ENCODE peak calls at places on chromosomes 7 and 10, in seven cellular contexts. One of them, this sample, is unnamed.

GRCh38 chr10:101217450-101218281 is 11.6 kb downstream of the LBX1 start:
- DNase-seq in K562: peak; percentile 60
- DNase-seq in SK-N-SH: peak; percentile 88
- DNase-seq in GM12892: no peak
- DNase-seq in H1: no peak
- DNase-seq in HepG2: peak; percentile 35
- DNase-seq in GM12878: no peak
- DNase-seq in this sample: no peak

GRCh38 chr7:41702635-41703371 is at the start of gene INHBA:
- DNase-seq in K562: no peak
- DNase-seq in SK-N-SH: peak; percentile 21
- DNase-seq in GM12892: no peak
- DNase-seq in H1: no peak
- DNase-seq in HepG2: no peak
- DNase-seq in GM12878: no peak
- DNase-seq in this sample: no peak

GRCh38 chr7:108010377-108010776 is 7.4 kb upstream of the LAMB1 start:
- DNase-seq in K562: no peak
- DNase-seq in SK-N-SH: no peak
- DNase-seq in GM12892: no peak
- DNase-seq in H1: no peak
- DNase-seq in HepG2: peak; percentile 74
- DNase-seq in GM12878: no peak
- DNase-seq in this sample: no peak

GRCh38 chr10:5198386-5198785 is 1.7 kb downstream of the AKR1C4 start:
- DNase-seq in K562: no peak
- DNase-seq in SK-N-SH: no peak
- DNase-seq in GM12892: no peak
- DNase-seq in H1: no peak
- DNase-seq in HepG2: no peak
- DNase-seq in GM12878: no peak
- DNase-seq in this sample: no peak

GRCh38 chr7:115005241-115005640 is 83.3 kb downstream of the MDFIC start:
- DNase-seq in K562: no peak
- DNase-seq in SK-N-SH: no peak
- DNase-seq in GM12892: no peak
- DNase-seq in H1: no peak
- DNase-seq in HepG2: no peak
- DNase-seq in GM12878: no peak
- DNase-seq in this sample: no peak

GRCh38 chr10:28612877-28613276 is 64.4 kb upstream of the BAMBI start:
- DNase-seq in K562: no peak
- DNase-seq in SK-N-SH: no peak
- DNase-seq in GM12892: no peak
- DNase-seq in H1: no peak
- DNase-seq in HepG2: no peak
- DNase-seq in GM12878: no peak
- DNase-seq in this sample: no peak

GRCh38 chr10:112115781-112116385 is 67.7 kb downstream of the GPAM start:
- DNase-seq in K562: peak; percentile 47
- DNase-seq in SK-N-SH: peak; percentile 67
- DNase-seq in GM12892: peak; percentile 36
- DNase-seq in H1: peak; percentile 19
- DNase-seq in HepG2: peak; percentile 55
- DNase-seq in GM12878: no peak
- DNase-seq in this sample: peak; percentile 35

GRCh38 chr10:44934416-44935200 is 23.5 kb downstream of the TMEM72 start:
- DNase-seq in K562: no peak
- DNase-seq in SK-N-SH: no peak
- DNase-seq in GM12892: no peak
- DNase-seq in H1: no peak
- DNase-seq in HepG2: no peak
- DNase-seq in GM12878: no peak
- DNase-seq in this sample: no peak

GRCh38 chr10:38157270-38157685 is 63.1 kb downstream of the ZNF37A start:
- DNase-seq in K562: no peak
- DNase-seq in SK-N-SH: no peak
- DNase-seq in GM12892: no peak
- DNase-seq in H1: no peak
- DNase-seq in HepG2: no peak
- DNase-seq in GM12878: no peak
- DNase-seq in this sample: no peak

GRCh38 chr10:101230185-101230917 is 1.1 kb upstream of the LBX1 start:
- DNase-seq in K562: no peak
- DNase-seq in SK-N-SH: peak; percentile 88
- DNase-seq in GM12892: no peak
- DNase-seq in H1: no peak
- DNase-seq in HepG2: no peak
- DNase-seq in GM12878: no peak
- DNase-seq in this sample: no peak

GRCh38 chr7:154874409-154875113 is 128.4 kb downstream of the PAXIP1 start:
- DNase-seq in K562: no peak
- DNase-seq in SK-N-SH: no peak
- DNase-seq in GM12892: no peak
- DNase-seq in H1: no peak
- DNase-seq in HepG2: no peak
- DNase-seq in GM12878: no peak
- DNase-seq in this sample: no peak

GRCh38 chr10:43201545-43202131 is 63.4 kb downstream of the CSGALNACT2 start:
- DNase-seq in K562: no peak
- DNase-seq in SK-N-SH: peak; percentile 16
- DNase-seq in GM12892: peak; percentile 25
- DNase-seq in H1: no peak
- DNase-seq in HepG2: no peak
- DNase-seq in GM12878: no peak
- DNase-seq in this sample: peak; percentile 8

GRCh38 chr7:29955799-29956476 is 33.7 kb downstream of the SCRN1 start:
- DNase-seq in K562: no peak
- DNase-seq in SK-N-SH: no peak
- DNase-seq in GM12892: peak; percentile 21
- DNase-seq in H1: no peak
- DNase-seq in HepG2: no peak
- DNase-seq in GM12878: no peak
- DNase-seq in this sample: peak; percentile 28

GRCh38 chr7:5755704-5756131 is 25.7 kb downstream of the RNF216 start:
- DNase-seq in K562: peak; percentile 78
- DNase-seq in SK-N-SH: no peak
- DNase-seq in GM12892: no peak
- DNase-seq in H1: no peak
- DNase-seq in HepG2: no peak
- DNase-seq in GM12878: no peak
- DNase-seq in this sample: no peak

GRCh38 chr10:121823993-121824463 is 103.8 kb downstream of the ATE1 start:
- DNase-seq in K562: peak; percentile 27
- DNase-seq in SK-N-SH: peak; percentile 47
- DNase-seq in GM12892: no peak
- DNase-seq in H1: no peak
- DNase-seq in HepG2: peak; percentile 44
- DNase-seq in GM12878: no peak
- DNase-seq in this sample: peak; percentile 14

GRCh38 chr7:137943132-137943551 is 58.7 kb downstream of the CREB3L2 start:
- DNase-seq in K562: peak; percentile 82
- DNase-seq in SK-N-SH: no peak
- DNase-seq in GM12892: no peak
- DNase-seq in H1: no peak
- DNase-seq in HepG2: peak; percentile 38
- DNase-seq in GM12878: no peak
- DNase-seq in this sample: no peak

GRCh38 chr7:158125091-158125490 is 462.5 kb downstream of the PTPRN2 start:
- DNase-seq in K562: no peak
- DNase-seq in SK-N-SH: no peak
- DNase-seq in GM12892: no peak
- DNase-seq in H1: no peak
- DNase-seq in HepG2: no peak
- DNase-seq in GM12878: no peak
- DNase-seq in this sample: no peak

GRCh38 chr7:115226410-115226809 is 304.5 kb downstream of the MDFIC start:
- DNase-seq in K562: no peak
- DNase-seq in SK-N-SH: no peak
- DNase-seq in GM12892: no peak
- DNase-seq in H1: peak; percentile 77
- DNase-seq in HepG2: no peak
- DNase-seq in GM12878: no peak
- DNase-seq in this sample: no peak

GRCh38 chr10:42419789-42420188 is 218.6 kb downstream of the ZNF33B start:
- DNase-seq in K562: no peak
- DNase-seq in SK-N-SH: no peak
- DNase-seq in GM12892: no peak
- DNase-seq in H1: no peak
- DNase-seq in HepG2: no peak
- DNase-seq in GM12878: no peak
- DNase-seq in this sample: no peak

GRCh38 chr10:75029420-75029819 is 82.0 kb upstream of the SAMD8 start:
- DNase-seq in K562: no peak
- DNase-seq in SK-N-SH: no peak
- DNase-seq in GM12892: no peak
- DNase-seq in H1: no peak
- DNase-seq in HepG2: no peak
- DNase-seq in GM12878: no peak
- DNase-seq in this sample: no peak

GRCh38 chr10:58348571-58349033 is 13.8 kb downstream of the UBE2D1 start:
- DNase-seq in K562: no peak
- DNase-seq in SK-N-SH: no peak
- DNase-seq in GM12892: no peak
- DNase-seq in H1: no peak
- DNase-seq in HepG2: peak; percentile 26
- DNase-seq in GM12878: no peak
- DNase-seq in this sample: no peak

GRCh38 chr10:52740913-52741675 is 31.5 kb downstream of the MBL2 start:
- DNase-seq in K562: peak; percentile 50
- DNase-seq in SK-N-SH: peak; percentile 44
- DNase-seq in GM12892: no peak
- DNase-seq in H1: peak; percentile 31
- DNase-seq in HepG2: peak; percentile 66
- DNase-seq in GM12878: no peak
- DNase-seq in this sample: no peak

GRCh38 chr10:9342865-9343450 is 1288.5 kb downstream of the GATA3 start:
- DNase-seq in K562: peak; percentile 28
- DNase-seq in SK-N-SH: peak; percentile 31
- DNase-seq in GM12892: no peak
- DNase-seq in H1: no peak
- DNase-seq in HepG2: peak; percentile 33
- DNase-seq in GM12878: no peak
- DNase-seq in this sample: no peak

GRCh38 chr7:85287126-85287825 is 100.4 kb upstream of the SEMA3D start:
- DNase-seq in K562: no peak
- DNase-seq in SK-N-SH: no peak
- DNase-seq in GM12892: no peak
- DNase-seq in H1: no peak
- DNase-seq in HepG2: no peak
- DNase-seq in GM12878: no peak
- DNase-seq in this sample: no peak

GRCh38 chr10:92541583-92541982 is 32.3 kb downstream of the IDE start:
- DNase-seq in K562: no peak
- DNase-seq in SK-N-SH: no peak
- DNase-seq in GM12892: no peak
- DNase-seq in H1: no peak
- DNase-seq in HepG2: no peak
- DNase-seq in GM12878: no peak
- DNase-seq in this sample: no peak
- TF ChIP-seq TAF1 in K562: no peak
- TF ChIP-seq TAF1 in SK-N-SH: no peak
- TF ChIP-seq TAF1 in GM12892: no peak
- TF ChIP-seq TAF1 in H1: no peak
- TF ChIP-seq TAF1 in HepG2: no peak
- TF ChIP-seq TAF1 in GM12878: no peak
- TF ChIP-seq TAF1 in this sample: no peak

DNA sequence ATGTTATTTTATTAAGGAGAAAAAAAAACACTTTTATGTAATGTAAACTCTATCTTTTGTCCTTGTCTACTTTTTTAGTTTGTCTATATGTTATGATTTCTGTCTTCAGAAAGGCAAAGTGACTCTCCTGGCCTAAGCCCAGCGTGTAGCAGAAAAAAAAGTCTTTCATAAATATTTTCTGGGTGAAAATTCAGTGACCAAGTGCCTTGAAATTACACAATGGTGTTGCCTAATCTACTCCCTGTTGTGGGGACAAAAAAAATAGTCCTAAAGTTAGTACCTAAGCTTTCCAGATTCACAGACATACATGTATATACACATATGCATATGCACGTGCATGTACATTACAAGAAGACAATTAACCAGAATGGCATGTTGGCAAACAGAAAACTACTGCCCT is 1257.8 kb upstream of the SORCS1 start:
- DNase-seq in K562: no peak
- DNase-seq in SK-N-SH: no peak
- DNase-seq in GM12892: no peak
- DNase-seq in H1: no peak
- DNase-seq in HepG2: no peak
- DNase-seq in GM12878: no peak
- DNase-seq in this sample: no peak
- TF ChIP-seq TAF1 in K562: no peak
- TF ChIP-seq TAF1 in SK-N-SH: no peak
- TF ChIP-seq TAF1 in GM12892: no peak
- TF ChIP-seq TAF1 in H1: no peak
- TF ChIP-seq TAF1 in HepG2: no peak
- TF ChIP-seq TAF1 in GM12878: no peak
- TF ChIP-seq TAF1 in this sample: no peak

GRCh38 chr7:64870656-64871055 is 32.4 kb upstream of the ZNF273 start:
- DNase-seq in K562: no peak
- DNase-seq in SK-N-SH: peak; percentile 20
- DNase-seq in GM12892: no peak
- DNase-seq in H1: no peak
- DNase-seq in HepG2: no peak
- DNase-seq in GM12878: no peak
- DNase-seq in this sample: no peak
- TF ChIP-seq TAF1 in K562: no peak
- TF ChIP-seq TAF1 in SK-N-SH: no peak
- TF ChIP-seq TAF1 in GM12892: no peak
- TF ChIP-seq TAF1 in H1: no peak
- TF ChIP-seq TAF1 in HepG2: no peak
- TF ChIP-seq TAF1 in GM12878: no peak
- TF ChIP-seq TAF1 in this sample: no peak

GRCh38 chr7:131924857-131925256 is 368.4 kb upstream of the PODXL start:
- DNase-seq in K562: no peak
- DNase-seq in SK-N-SH: no peak
- DNase-seq in GM12892: no peak
- DNase-seq in H1: no peak
- DNase-seq in HepG2: no peak
- DNase-seq in GM12878: no peak
- DNase-seq in this sample: no peak
- TF ChIP-seq TAF1 in K562: no peak
- TF ChIP-seq TAF1 in SK-N-SH: no peak
- TF ChIP-seq TAF1 in GM12892: no peak
- TF ChIP-seq TAF1 in H1: no peak
- TF ChIP-seq TAF1 in HepG2: no peak
- TF ChIP-seq TAF1 in GM12878: no peak
- TF ChIP-seq TAF1 in this sample: no peak

DNA sequence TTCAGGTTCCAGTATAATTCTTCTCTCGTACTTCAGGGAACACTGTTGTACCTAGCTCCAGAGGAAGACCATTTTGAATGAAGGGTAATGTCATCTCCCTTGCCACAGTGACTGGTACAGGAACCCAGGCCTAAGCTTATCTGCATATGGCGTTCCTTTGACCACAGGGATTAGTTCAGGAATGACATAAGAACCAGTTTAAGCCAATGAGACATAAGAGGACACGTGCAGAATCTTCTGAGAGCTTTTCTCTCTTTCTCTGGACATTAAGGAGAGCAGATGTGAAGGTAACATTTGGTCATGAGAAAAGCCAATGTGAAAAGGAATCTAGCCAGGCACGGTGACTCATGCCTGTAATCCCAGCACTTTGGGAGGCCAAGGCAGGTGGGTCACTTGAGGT is 21.8 kb upstream of the HIBADH start:
- DNase-seq in K562: no peak
- DNase-seq in SK-N-SH: no peak
- DNase-seq in GM12892: no peak
- DNase-seq in H1: no peak
- DNase-seq in HepG2: no peak
- DNase-seq in GM12878: no peak
- DNase-seq in this sample: no peak
- TF ChIP-seq TAF1 in K562: no peak
- TF ChIP-seq TAF1 in SK-N-SH: no peak
- TF ChIP-seq TAF1 in GM12892: no peak
- TF ChIP-seq TAF1 in H1: no peak
- TF ChIP-seq TAF1 in HepG2: no peak
- TF ChIP-seq TAF1 in GM12878: no peak
- TF ChIP-seq TAF1 in this sample: no peak

This sample was measured in GM12891.